ENCODE peak calls at places on chromosomes 7 and 10, in six cellular contexts. Z is upper lobe of right lung; U is HCT116; A is hippocampal formation; V is stimulated activated naive CD4-positive, alpha-beta T cell; C is stimulated activated CD4-positive, alpha-beta T cell treated with anti-CD3 and anti-CD28 coated beads, Interleukin-4, amount 100 ng/mL, for 1 hour. F is an unnamed sample.

GRCh38 chr10:113047605-113047962 is 97.5 kb downstream of the TCF7L2 start:
- DNase-seq in Z (no peak), U (no peak), A (no peak), V (no peak), C (no peak), F (peak)

GRCh38 chr7:83105948-83106347 is 56.7 kb downstream of the PCLO start:
- DNase-seq in Z (no peak), U (no peak), A (no peak), V (no peak), C (no peak), F (no peak)

GRCh38 chr7:52017802-52018679 is 701.4 kb upstream of the COBL start:
- DNase-seq in Z (no peak), U (no peak), A (no peak), V (no peak), C (no peak), F (peak)

GRCh38 chr7:151776876-151777510 is 99.9 kb downstream of the PRKAG2 start:
- DNase-seq in Z (peak), U (no peak), A (no peak), V (no peak), C (no peak), F (no peak)

GRCh38 chr7:47000561-47000960 is 581.4 kb downstream of the TNS3 start:
- DNase-seq in Z (no peak), U (no peak), A (no peak), V (no peak), C (no peak), F (peak)

GRCh38 chr7:27158436-27159277 is 2.2 kb upstream of the HOXA7 start:
- DNase-seq in Z (peak), U (no peak), A (no peak), V (no peak), C (no peak), F (no peak)

GRCh38 chr10:71957546-71958275 is 6.5 kb upstream of the CHST3 start:
- DNase-seq in Z (no peak), U (no peak), A (no peak), V (no peak), C (no peak), F (no peak)

GRCh38 chr7:107813524-107813923 is 10.5 kb upstream of the SLC26A3 start:
- DNase-seq in Z (no peak), U (no peak), A (no peak), V (no peak), C (no peak), F (no peak)

GRCh38 chr10:42932735-42933453 is 144.0 kb upstream of the RET start:
- DNase-seq in Z (no peak), U (no peak), A (no peak), V (peak), C (peak), F (no peak)

GRCh38 chr10:46270086-46270811 is 16.5 kb upstream of the ANTXRL start:
- DNase-seq in Z (no peak), U (no peak), A (no peak), V (no peak), C (no peak), F (no peak)

GRCh38 chr7:1175967-1176851 is 16.2 kb upstream of the ZFAND2A start:
- DNase-seq in Z (peak), U (peak), A (no peak), V (peak), C (peak), F (peak)

F was measured in fibroblast of villous mesenchyme.